ENCODE peak calls at places on chromosomes 13 and 19, in seven cellular contexts. Q, U, D, B, J, C and P are unnamed samples.
A peak's percentile ranks its signal among the peaks of the same experiment; 100 is the strongest.

GRCh38 chr19:4866595-4867424 is 657 bp downstream of the PLIN3 start:
- DNase-seq in Q (peak; percentile 73), U (peak; percentile 91), D (peak; percentile 59), B (peak; percentile 46), J (peak; percentile 72), C (no peak), P (peak; percentile 75)

GRCh38 chr13:61339054-61339621 is 76.5 kb downstream of the PCDH20 start:
- DNase-seq in Q (no peak), U (peak; percentile 71), D (no peak), B (no peak), J (no peak), C (no peak), P (peak; percentile 61)

GRCh38 chr13:87698268-87698667 is 27.1 kb downstream of the SLITRK5 start:
- DNase-seq in Q (no peak), U (no peak), D (no peak), B (no peak), J (no peak), C (no peak), P (no peak)

GRCh38 chr13:48562296-48563066 is 29.6 kb upstream of the RCBTB2 start:
- DNase-seq in Q (no peak), U (no peak), D (no peak), B (peak; percentile 97), J (no peak), C (peak; percentile 31), P (no peak)

GRCh38 chr19:776549-776948 is 20.7 kb upstream of the PTBP1 start:
- DNase-seq in Q (no peak), U (no peak), D (no peak), B (no peak), J (no peak), C (no peak), P (no peak)

GRCh38 chr13:67230774-67231480 is 791 bp upstream of the PCDH9 start:
- DNase-seq in Q (peak; percentile 58), U (peak; percentile 89), D (peak; percentile 56), B (peak; percentile 31), J (peak; percentile 38), C (peak; percentile 64), P (peak; percentile 75)

GRCh38 chr13:75621147-75621546 is 15.0 kb upstream of the LMO7 start:
- DNase-seq in Q (no peak), U (no peak), D (no peak), B (no peak), J (no peak), C (peak; percentile 79), P (no peak)

GRCh38 chr19:35204799-35205732 is 23.5 kb downstream of the FAM187B start:
- DNase-seq in Q (no peak), U (no peak), D (peak; percentile 49), B (peak; percentile 59), J (peak; percentile 34), C (no peak), P (no peak)

GRCh38 chr19:51187395-51188226 is 37.3 kb upstream of the CD33 start:
- DNase-seq in Q (no peak), U (no peak), D (no peak), B (no peak), J (no peak), C (no peak), P (no peak)

GRCh38 chr13:45500492-45501174 is 35.9 kb downstream of the COG3 start:
- DNase-seq in Q (no peak), U (no peak), D (no peak), B (no peak), J (no peak), C (peak; percentile 96), P (no peak)

GRCh38 chr13:40813662-40814454 is 24.4 kb downstream of the SLC25A15 start:
- DNase-seq in Q (no peak), U (no peak), D (peak; percentile 30), B (peak; percentile 49), J (no peak), C (no peak), P (no peak)

GRCh38 chr13:67736646-67737420 is 506.7 kb upstream of the PCDH9 start:
- DNase-seq in Q (no peak), U (no peak), D (no peak), B (no peak), J (no peak), C (peak; percentile 89), P (peak; percentile 28)

GRCh38 chr13:45658586-45659235 is 43.2 kb upstream of the ERICH6B start:
- DNase-seq in Q (no peak), U (no peak), D (no peak), B (no peak), J (no peak), C (peak; percentile 91), P (no peak)

GRCh38 chr13:102461302-102461701 is 59.5 kb upstream of the FGF14 start:
- DNase-seq in Q (no peak), U (no peak), D (no peak), B (no peak), J (no peak), C (no peak), P (no peak)

GRCh38 chr19:44943801-44944249 is 1.8 kb downstream of the APOC4 start:
- DNase-seq in Q (no peak), U (peak; percentile 84), D (peak; percentile 75), B (no peak), J (peak; percentile 65), C (no peak), P (peak; percentile 51)

GRCh38 chr13:110294146-110294545 is 12.8 kb downstream of the COL4A1 start:
- DNase-seq in Q (no peak), U (no peak), D (no peak), B (no peak), J (no peak), C (no peak), P (no peak)

GRCh38 chr19:23917856-23918255 is 3.2 kb downstream of the ZNF726 start:
- DNase-seq in Q (peak; percentile 15), U (no peak), D (peak; percentile 41), B (no peak), J (no peak), C (no peak), P (no peak)

GRCh38 chr13:52846567-52847321 is 1.7 kb downstream of the PCDH8 start:
- DNase-seq in Q (peak; percentile 60), U (peak; percentile 83), D (peak; percentile 68), B (peak; percentile 39), J (peak; percentile 24), C (peak; percentile 10), P (peak; percentile 83)

GRCh38 chr19:5767949-5768348 is 16.6 kb downstream of the PRR22 start:
- DNase-seq in Q (no peak), U (no peak), D (no peak), B (no peak), J (no peak), C (no peak), P (no peak)

GRCh38 chr13:104854007-104854406 is 1681.5 kb downstream of the EFNB2 start:
- DNase-seq in Q (no peak), U (no peak), D (no peak), B (no peak), J (no peak), C (no peak), P (no peak)

GRCh38 chr19:3062165-3063105 is at the start of gene TLE5:
- DNase-seq in Q (peak; percentile 88), U (peak; percentile 88), D (peak; percentile 83), B (peak; percentile 82), J (peak; percentile 54), C (no peak), P (peak; percentile 74)

GRCh38 chr13:42762917-42763316 is 18.5 kb upstream of the FAM216B start:
- DNase-seq in Q (no peak), U (no peak), D (no peak), B (no peak), J (no peak), C (peak; percentile 85), P (no peak)

GRCh38 chr13:52414963-52415362 is 9.0 kb upstream of the THSD1 start:
- DNase-seq in Q (no peak), U (no peak), D (no peak), B (no peak), J (no peak), C (peak; percentile 69), P (no peak)

GRCh38 chr19:53537126-53537522 is 821 bp upstream of the ZNF331 start:
- DNase-seq in Q (no peak), U (no peak), D (no peak), B (peak; percentile 41), J (no peak), C (no peak), P (no peak)

GRCh38 chr13:35549481-35549880 is 73.0 kb upstream of the MAB21L1 start:
- DNase-seq in Q (no peak), U (no peak), D (no peak), B (peak; percentile 5), J (no peak), C (peak; percentile 67), P (no peak)

GRCh38 chr13:50679321-50679720 is 164.2 kb downstream of the DLEU7 start:
- DNase-seq in Q (no peak), U (no peak), D (no peak), B (no peak), J (no peak), C (peak; percentile 67), P (no peak)

GRCh38 chr13:19978830-19979437 is 20.4 kb downstream of the ZMYM2 start:
- DNase-seq in Q (no peak), U (no peak), D (no peak), B (no peak), J (no peak), C (no peak), P (no peak)
- H3K36me3 ChIP-seq in Q (no peaks in the 10 kb centered on the region), U (no peaks in the 10 kb centered on the region), D (peaks cover 3% of the 10 kb centered on the region), B (peaks cover 38% of the 10 kb centered on the region), J (peaks cover 21% of the 10 kb centered on the region), C (peaks cover 5% of the 10 kb centered on the region), P (no peaks in the 10 kb centered on the region)

GRCh38 chr19:58416631-58417030 is 8.2 kb downstream of the ZNF584 start:
- DNase-seq in Q (no peak), U (no peak), D (no peak), B (no peak), J (no peak), C (no peak), P (no peak)

DNA sequence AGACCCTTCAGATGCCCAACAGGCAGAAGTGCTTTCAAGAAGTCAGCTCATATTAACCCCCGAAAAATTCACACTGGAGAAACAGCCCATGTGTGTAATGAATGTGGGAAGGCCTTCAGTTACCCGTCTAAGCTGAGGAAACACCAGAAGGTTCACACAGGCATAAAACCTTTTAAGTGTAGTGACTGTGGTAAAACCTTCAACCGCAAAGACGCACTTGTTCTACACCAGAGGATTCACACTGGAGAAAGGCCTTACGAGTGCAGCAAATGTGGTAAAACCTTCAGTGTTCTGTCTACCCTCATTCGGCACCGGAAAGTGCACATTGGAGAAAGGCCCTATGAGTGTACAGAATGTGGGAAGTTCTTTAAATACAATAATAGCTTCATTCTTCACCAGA is 8.6 kb downstream of the ZNF584 start:
- DNase-seq in Q (no peak), U (no peak), D (no peak), B (no peak), J (no peak), C (no peak), P (no peak)
- H3K27ac ChIP-seq in Q (no peak overlapping the region), U (no peak overlapping the region), D (no peak overlapping the region), B (no peak overlapping the region), J (no peak overlapping the region), C (no peak overlapping the region), P (no peak overlapping the region)

DNA sequence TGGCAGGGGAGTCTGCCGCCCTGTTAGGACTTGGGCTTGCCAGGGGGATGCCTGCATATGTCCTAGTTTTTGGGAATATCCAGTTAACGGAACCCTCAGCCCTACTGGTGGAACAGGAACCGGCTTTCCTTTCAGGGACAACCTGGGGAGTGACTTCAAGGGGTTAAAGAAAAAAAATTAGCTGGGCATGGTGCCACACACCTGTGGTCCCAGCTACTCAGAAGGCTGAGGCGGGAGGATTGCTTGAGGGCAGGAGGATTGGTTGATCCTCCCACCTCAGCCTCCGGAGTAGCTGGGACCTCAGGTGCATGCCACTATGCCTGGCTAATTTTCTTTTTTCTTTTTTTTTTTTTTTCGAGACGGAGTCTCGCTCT is 22.5 kb downstream of the LDLR start:
- DNase-seq in Q (no peak), U (no peak), D (peak; percentile 18), B (no peak), J (no peak), C (no peak), P (no peak)
- H3K36me3 ChIP-seq in Q (peaks cover 81% of the 10 kb centered on the region), U (peaks cover 4% of the 10 kb centered on the region), D (peaks cover 69% of the 10 kb centered on the region), B (peaks cover 50% of the 10 kb centered on the region), J (peaks cover 99% of the 10 kb centered on the region), C (peaks cover 44% of the 10 kb centered on the region), P (no peaks in the 10 kb centered on the region)

GRCh38 chr19:7612282-7613274 is 16.8 kb downstream of the XAB2 start:
- DNase-seq in Q (no peak), U (no peak), D (no peak), B (no peak), J (no peak), C (no peak), P (no peak)
- H3K27ac ChIP-seq in Q (no peak overlapping the region), U (no peak overlapping the region), D (no peak overlapping the region), B (no peak overlapping the region), J (no peak overlapping the region), C (no peak overlapping the region), P (no peak overlapping the region)